ENCODE peak calls at places on chromosomes 11 and 22, in seven cellular contexts. A, P, F, Q, W, R and T are unnamed samples.

GRCh38 chr22:48105254-48105653 is 1342.8 kb downstream of the TBC1D22A start:
- DNase-seq in Q (no peak), F (no peak), A (no peak), R (no peak), W (no peak), P (no peak), T (no peak)

GRCh38 chr22:47784991-47785390 is 1022.5 kb downstream of the TBC1D22A start:
- DNase-seq in R (no peak), P (no peak), W (no peak), F (no peak), Q (no peak), A (no peak), T (no peak)

GRCh38 chr11:70306586-70307033 is 36.1 kb downstream of the PPFIA1 start:
- DNase-seq in Q (no peak), F (no peak), A (no peak), P (no peak), R (no peak), W (peak), T (no peak)

GRCh38 chr11:123588117-123588815 is 66.2 kb downstream of the SCN3B start:
- DNase-seq in F (no peak), W (no peak), R (no peak), A (no peak), P (no peak), Q (no peak), T (no peak)

GRCh38 chr22:42227435-42227834 is 43.0 kb downstream of the TCF20 start:
- DNase-seq in F (no peak), R (no peak), Q (no peak), P (no peak), A (no peak), W (no peak), T (no peak)

GRCh38 chr22:30596886-30597285 is 5.2 kb upstream of the PES1 start:
- DNase-seq in A (no peak), F (no peak), Q (no peak), W (no peak), R (no peak), P (no peak), T (no peak)

GRCh38 chr22:50298937-50299656 is 8.3 kb downstream of the PLXNB2 start:
- DNase-seq in W (no peak), R (peak), Q (peak), P (no peak), F (no peak), A (no peak), T (no peak)

GRCh38 chr22:35740616-35741015 is 22.9 kb downstream of the APOL5 start:
- DNase-seq in A (no peak), Q (no peak), W (no peak), P (no peak), F (no peak), R (no peak), T (no peak)

GRCh38 chr11:65771589-65772112 is 9.1 kb downstream of the AP5B1 start:
- DNase-seq in F (no peak), Q (no peak), R (peak), A (no peak), P (no peak), W (no peak), T (no peak)

GRCh38 chr11:71060358-71060757 is 192.0 kb downstream of the SHANK2 start:
- DNase-seq in R (peak), W (no peak), F (no peak), P (no peak), Q (no peak), A (no peak), T (no peak)